ENCODE peak calls at places on chromosomes 3 and 15, in five cellular contexts. F is aorta; K is CD8-positive, alpha-beta T cell; W is kidney epithelial cell; Z is esophagus squamous epithelium. N is an unnamed sample.

GRCh38 chr3:133271491-133271890 is 128.4 kb upstream of the BFSP2 start:
- DNase-seq in F (no peak), K (no peak), W (no peak), Z (no peak), N (no peak)

GRCh38 chr15:75104804-75105557 is 81.6 kb downstream of the PPCDC start:
- DNase-seq in F (peak), Z (no peak), K (peak), W (peak), N (peak)

GRCh38 chr3:60650171-60650570 is 601.1 kb downstream of the FHIT start:
- DNase-seq in F (no peak), W (no peak), Z (no peak), K (no peak), N (peak)

GRCh38 chr3:98972155-98972554 is 70.7 kb upstream of the DCBLD2 start:
- DNase-seq in Z (no peak), F (no peak), W (peak), K (no peak), N (no peak)

GRCh38 chr3:117455782-117456181 is 746.2 kb downstream of the TUSC7 start:
- DNase-seq in W (no peak), F (no peak), K (no peak), Z (no peak), N (no peak)

GRCh38 chr3:153595186-153595815 is 433.3 kb downstream of the RAP2B start:
- DNase-seq in Z (no peak), K (no peak), F (no peak), W (no peak), N (peak)

GRCh38 chr3:170585008-170585936 is 603 bp downstream of the SLC7A14 start:
- DNase-seq in W (no peak), Z (no peak), F (no peak), K (no peak), N (no peak)

GRCh38 chr3:89617706-89618105 is 510.3 kb downstream of the EPHA3 start:
- DNase-seq in Z (no peak), K (no peak), F (no peak), W (no peak), N (no peak)

GRCh38 chr3:127566801-127567200 is 23.7 kb downstream of the TPRA1 start:
- DNase-seq in Z (no peak), F (no peak), W (no peak), K (no peak), N (no peak)